ENCODE peak calls at places on chromosomes 5 and 9, in eight cellular contexts. R is activated gamma-delta T cell treated with Interleukin-2 at 50 U/mL for 16 hours; I is activated CD8-positive, alpha-beta memory T cell treated with anti-CD3 and anti-CD28 coated beads, Interleukin-2, amount 10 ng/mL, durations not matched to agents 7 days and 5 days; D is glutamatergic neuron; V is posterior cingulate gyrus; Q is activated T-helper 1 cell treated with Interleukin-2 at 50 U/mL for 16 hours; U is C1 segment of cervical spinal cord; E is GM12864. S is an unnamed sample.

GRCh38 chr9:71990466-71990865 is 69.9 kb downstream of the C9orf57 start:
- DNase-seq in R (no peak), I (no peak), D (no peak), V (no peak), Q (no peak), U (no peak), E (no peak), S (no peak)

GRCh38 chr5:151682240-151682639 is 4.5 kb downstream of the SPARC start:
- DNase-seq in R (no peak), I (no peak), D (no peak), V (no peak), Q (no peak), U (no peak), E (no peak), S (no peak)

GRCh38 chr5:154487541-154487940 is 9.5 kb upstream of the HAND1 start:
- DNase-seq in R (no peak), I (peak), D (no peak), V (no peak), Q (no peak), U (no peak), E (peak), S (no peak)

GRCh38 chr5:109083937-109084336 is 325.8 kb downstream of the PJA2 start:
- DNase-seq in R (no peak), I (no peak), D (no peak), V (no peak), Q (no peak), U (no peak), E (no peak), S (no peak)

GRCh38 chr5:122615832-122616231 is 159.0 kb upstream of the SNX2 start:
- DNase-seq in R (no peak), I (no peak), D (no peak), V (no peak), Q (no peak), U (no peak), E (no peak), S (no peak)

GRCh38 chr9:129318121-129319075 is 140.3 kb upstream of the IER5L start:
- DNase-seq in R (no peak), I (peak), D (no peak), V (no peak), Q (no peak), U (no peak), E (no peak), S (no peak)

GRCh38 chr9:34744295-34745221 is 34.6 kb upstream of the CCL21 start:
- DNase-seq in R (no peak), I (no peak), D (no peak), V (no peak), Q (no peak), U (no peak), E (no peak), S (no peak)

GRCh38 chr9:75601280-75601679 is 289.2 kb upstream of the PCSK5 start:
- DNase-seq in R (no peak), I (no peak), D (no peak), V (no peak), Q (no peak), U (no peak), E (no peak), S (no peak)

GRCh38 chr5:61652916-61653315 is 320.9 kb downstream of the ZSWIM6 start:
- DNase-seq in R (no peak), I (no peak), D (no peak), V (no peak), Q (no peak), U (no peak), E (no peak), S (no peak)

GRCh38 chr9:119811030-119811429 is 441.8 kb upstream of the BRINP1 start:
- DNase-seq in R (no peak), I (no peak), D (no peak), V (no peak), Q (no peak), U (no peak), E (no peak), S (no peak)

GRCh38 chr9:16315720-16316119 is 554.8 kb downstream of the BNC2 start:
- DNase-seq in R (no peak), I (no peak), D (no peak), V (no peak), Q (no peak), U (no peak), E (no peak), S (no peak)

GRCh38 chr9:137757613-137758029 is 120.0 kb upstream of the CACNA1B start:
- DNase-seq in R (peak), I (peak), D (no peak), V (no peak), Q (no peak), U (no peak), E (peak), S (no peak)

GRCh38 chr5:93929146-93929545 is 187.7 kb upstream of the POU5F2 start:
- DNase-seq in R (no peak), I (no peak), D (no peak), V (no peak), Q (no peak), U (no peak), E (no peak), S (no peak)

GRCh38 chr5:17069995-17070405 is 133.9 kb upstream of the MYO10 start:
- DNase-seq in R (no peak), I (no peak), D (no peak), V (no peak), Q (no peak), U (no peak), E (no peak), S (no peak)

GRCh38 chr9:114484854-114485443 is 20.3 kb downstream of the WHRN start:
- DNase-seq in R (peak), I (peak), D (no peak), V (no peak), Q (peak), U (no peak), E (peak), S (no peak)

GRCh38 chr5:144072518-144072927 is 97.9 kb downstream of the YIPF5 start:
- DNase-seq in R (no peak), I (no peak), D (no peak), V (no peak), Q (no peak), U (no peak), E (no peak), S (no peak)

GRCh38 chr9:73437758-73438157 is 286.1 kb downstream of the ANXA1 start:
- DNase-seq in R (no peak), I (no peak), D (no peak), V (no peak), Q (no peak), U (no peak), E (no peak), S (no peak)

S was measured in GOT3.